ENCODE peak calls at places on chromosome X, in four cellular contexts. I, Y, R and W are unnamed samples.

GRCh38 chrX:2761246-2761645 is 9.4 kb downstream of the XG start:
- DNase-seq in R (no peak), Y (no peak), I (no peak), W (no peak)

GRCh38 chrX:149314031-149314430 is 191.1 kb downstream of the IDS start:
- DNase-seq in I (peak; percentile 20), Y (no peak), R (no peak), W (no peak)

GRCh38 chrX:44747317-44747716 is 96.5 kb upstream of the DUSP21 start:
- DNase-seq in R (no peak), I (no peak), Y (no peak), W (no peak)

GRCh38 chrX:110082156-110082555 is 79.2 kb downstream of the TMEM164 start:
- DNase-seq in R (no peak), Y (no peak), I (peak; percentile 79), W (no peak)

GRCh38 chrX:111445485-111445884 is 33.5 kb upstream of the DCX start:
- DNase-seq in Y (peak; percentile 15), R (peak; percentile 16), I (peak; percentile 48), W (peak; percentile 80)

GRCh38 chrX:41781500-41781899 is 57.5 kb downstream of the GPR82 start:
- DNase-seq in Y (peak; percentile 31), R (peak; percentile 36), I (peak; percentile 58), W (peak; percentile 59)

GRCh38 chrX:118901991-118902390 is 72.4 kb upstream of the LONRF3 start:
- DNase-seq in R (no peak), Y (no peak), I (no peak), W (no peak)

GRCh38 chrX:109739625-109740024 is 6.6 kb upstream of the ACSL4 start:
- DNase-seq in R (no peak), Y (no peak), I (no peak), W (no peak)

GRCh38 chrX:7689791-7690412 is 153.1 kb upstream of the VCX start:
- DNase-seq in I (no peak), Y (no peak), R (no peak), W (no peak)

GRCh38 chrX:56787734-56788152 is 58.7 kb downstream of the NBDY start:
- DNase-seq in I (no peak), R (no peak), Y (no peak), W (peak; percentile 1)

GRCh38 chrX:68848189-68848940 is 19.5 kb downstream of the EFNB1 start:
- DNase-seq in I (no peak), Y (no peak), R (no peak), W (no peak)

GRCh38 chrX:68843992-68844391 is 15.2 kb downstream of the EFNB1 start:
- DNase-seq in Y (no peak), I (no peak), R (no peak), W (no peak)

GRCh38 chrX:68846536-68846935 is 17.7 kb downstream of the EFNB1 start:
- DNase-seq in I (no peak), R (no peak), Y (no peak), W (peak; percentile 71)

GRCh38 chrX:68851082-68851481 is 22.3 kb downstream of the EFNB1 start:
- DNase-seq in Y (no peak), I (no peak), R (peak; percentile 65), W (no peak)

DNA sequence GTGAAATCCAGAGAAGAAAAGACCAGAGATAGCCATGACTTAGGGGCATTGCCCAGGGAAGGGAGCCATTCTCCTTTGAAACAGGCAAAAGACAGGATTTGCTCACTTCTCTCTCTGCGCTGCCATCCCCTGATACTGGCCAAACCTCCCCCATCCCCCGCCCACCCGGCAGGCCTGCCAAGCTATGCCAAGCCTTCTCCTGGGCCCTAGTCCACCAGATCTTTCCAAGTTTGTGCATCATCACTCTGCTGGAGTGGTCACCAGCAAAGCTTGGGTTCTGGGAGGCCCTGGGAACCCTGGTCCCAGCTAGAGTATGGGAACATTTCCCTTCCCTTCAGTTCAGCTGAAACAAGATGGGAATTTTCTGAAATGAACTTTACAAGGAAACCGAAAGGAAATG is 18.4 kb downstream of the EFNB1 start:
- DNase-seq in R (no peak), I (no peak), Y (no peak), W (no peak)
- H3K4me2 ChIP-seq in R (no peak overlapping the region), I (no peak overlapping the region), Y (no peak overlapping the region), W (peak overlapping the region; percentile 58)

GRCh38 chrX:104105863-104106262 is 6.5 kb upstream of the ZCCHC18 start:
- DNase-seq in R (no peak), I (no peak), Y (no peak), W (no peak)

GRCh38 chrX:104112326-104112951 is at the start of gene ZCCHC18:
- DNase-seq in I (peak; percentile 66), Y (no peak), R (peak; percentile 88), W (peak; percentile 91)

GRCh38 chrX:104105330-104105729 is 7.0 kb upstream of the ZCCHC18 start:
- DNase-seq in I (no peak), R (no peak), Y (no peak), W (no peak)

GRCh38 chrX:104104676-104105075 is 7.6 kb upstream of the ZCCHC18 start:
- DNase-seq in Y (no peak), R (no peak), I (no peak), W (no peak)

GRCh38 chrX:104108955-104109354 is 3.4 kb upstream of the ZCCHC18 start:
- DNase-seq in I (no peak), Y (no peak), R (no peak), W (no peak)
- TF ChIP-seq EZH2phosphoT487 in I (no peak), Y (no peak), R (no peak), W (no peak)

GRCh38 chrX:31268359-31268758 is 196.5 kb upstream of the FTHL17 start:
- DNase-seq in Y (no peak), R (no peak), I (no peak), W (peak; percentile 22)

GRCh38 chrX:31269914-31270313 is 198.1 kb upstream of the FTHL17 start:
- DNase-seq in Y (no peak), R (no peak), I (no peak), W (no peak)

GRCh38 chrX:31266172-31267076 is 194.6 kb upstream of the FTHL17 start:
- DNase-seq in R (peak; percentile 79), I (peak; percentile 44), Y (no peak), W (peak; percentile 75)

GRCh38 chrX:31260351-31260750 is 188.5 kb upstream of the FTHL17 start:
- DNase-seq in R (no peak), Y (no peak), I (no peak), W (no peak)

DNA sequence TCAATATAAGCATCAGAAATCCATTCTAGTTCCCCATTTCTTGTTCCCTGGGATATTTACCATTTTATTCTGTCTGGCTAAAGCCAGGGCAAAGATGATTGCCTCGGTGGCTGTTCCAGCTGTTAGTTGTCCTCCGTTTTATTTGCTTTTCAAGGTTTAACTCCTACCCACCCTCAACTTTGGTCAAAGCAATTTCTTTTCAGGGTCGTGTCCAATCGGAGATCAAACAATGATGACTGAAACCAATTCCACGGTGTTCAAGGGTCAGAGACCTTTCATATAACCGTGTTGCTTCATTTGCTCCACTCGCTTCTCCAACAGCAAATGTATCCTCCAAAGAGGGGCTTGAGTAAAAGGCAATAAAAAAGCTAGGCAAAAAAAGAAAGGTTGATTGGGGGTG is 193.5 kb upstream of the FTHL17 start:
- DNase-seq in Y (no peak), I (no peak), R (no peak), W (no peak)
- H3K27me3 ChIP-seq in Y (no peaks in the 10 kb centered on the region), I (no peaks in the 10 kb centered on the region), R (no peaks in the 10 kb centered on the region), W (no peaks in the 10 kb centered on the region)

GRCh38 chrX:129957241-129958099 is 25.0 kb upstream of the BCORL1 start:
- DNase-seq in Y (peak; percentile 15), R (peak; percentile 84), I (peak; percentile 66), W (peak; percentile 79)
- H3K4me2 ChIP-seq in Y (peak overlapping the region; percentile 81), R (peak overlapping the region; percentile 76), I (peak overlapping the region; percentile 53), W (peak overlapping the region; percentile 85)

GRCh38 chrX:153649178-153649914 is 2.3 kb downstream of the DUSP9 start:
- DNase-seq in Y (no peak), R (peak; percentile 84), I (peak; percentile 37), W (peak; percentile 81)

GRCh38 chrX:153649915-153650782 is 3.1 kb downstream of the DUSP9 start:
- DNase-seq in R (no peak), Y (no peak), I (no peak), W (no peak)

GRCh38 chrX:153650959-153651358 is 4.0 kb downstream of the DUSP9 start:
- DNase-seq in R (no peak), Y (no peak), I (no peak), W (no peak)

GRCh38 chrX:153653556-153653955 is 6.6 kb downstream of the DUSP9 start:
- DNase-seq in I (no peak), Y (no peak), R (no peak), W (no peak)

GRCh38 chrX:153651540-153652079 is 4.6 kb downstream of the DUSP9 start:
- DNase-seq in R (peak; percentile 45), Y (no peak), I (peak; percentile 28), W (no peak)
- TF ChIP-seq EZH2phosphoT487 in R (no peak), Y (no peak), I (no peak), W (no peak)

DNA sequence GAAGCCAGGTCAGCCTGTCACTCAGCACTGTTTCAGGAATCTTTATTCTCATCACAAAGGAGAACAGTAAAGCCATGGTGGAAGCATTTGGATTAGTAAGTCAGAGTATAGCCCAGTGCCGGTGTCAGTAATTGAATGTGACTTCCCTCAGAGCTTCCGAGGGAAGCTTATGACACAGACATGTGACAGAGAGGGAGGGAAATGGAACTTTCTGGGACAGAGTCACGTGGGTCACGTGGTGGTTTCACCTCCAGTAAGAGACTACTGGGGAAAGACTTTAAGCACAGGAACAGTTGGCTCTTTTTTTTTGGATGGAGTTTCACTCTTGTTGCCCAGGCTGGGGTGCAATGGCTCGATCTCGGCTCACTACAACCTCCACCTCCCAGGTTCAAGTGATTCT is 53.3 kb upstream of the CCDC160 start:
- DNase-seq in I (no peak), Y (no peak), R (no peak), W (peak; percentile 8)
- H3K27me3 ChIP-seq in I (no peaks in the 10 kb centered on the region), Y (no peaks in the 10 kb centered on the region), R (peaks cover 18% of the 10 kb centered on the region), W (no peaks in the 10 kb centered on the region)

GRCh38 chrX:9885150-9885549 is 82.0 kb upstream of the CLDN34 start:
- DNase-seq in R (peak; percentile 67), Y (peak; percentile 16), I (peak; percentile 72), W (peak; percentile 62)
- H3K4me2 ChIP-seq in R (no peak overlapping the region), Y (no peak overlapping the region), I (no peak overlapping the region), W (no peak overlapping the region)